ENCODE peak calls at places on chromosome 19, in four cellular contexts. T is GM23338, G is MM.1S, M is neural progenitor cell. H is an unnamed sample.

GRCh38 chr19:11639602-11640471 is 42.6 kb downstream of the ZNF627 start:
- DNase-seq in T (peak), M (peak), G (peak), H (peak)

GRCh38 chr19:54207908-54208783 is 7.5 kb downstream of the RPS9 start:
- DNase-seq in M (no peak), G (no peak), T (no peak), H (peak)

GRCh38 chr19:30320916-30321315 is 51.3 kb upstream of the ZNF536 start:
- DNase-seq in T (no peak), G (no peak), M (no peak), H (no peak)

GRCh38 chr19:8986296-8986695 is 23.9 kb downstream of the MUC16 start:
- DNase-seq in M (no peak), G (no peak), T (no peak), H (no peak)

GRCh38 chr19:20315543-20315942 is 148.5 kb downstream of the ZNF486 start:
- DNase-seq in T (no peak), G (no peak), M (no peak), H (no peak)

GRCh38 chr19:2810141-2811091 is 9.3 kb upstream of the ZNF554 start:
- DNase-seq in T (no peak), G (no peak), M (no peak), H (no peak)

GRCh38 chr19:1219786-1220451 is 14.3 kb downstream of the STK11 start:
- DNase-seq in G (no peak), T (no peak), M (no peak), H (no peak)

GRCh38 chr19:16801599-16801998 is 27.6 kb upstream of the SIN3B start:
- DNase-seq in T (no peak), G (no peak), M (no peak), H (peak)

GRCh38 chr19:48284891-48285290 is 15.0 kb downstream of the ZNF114 start:
- DNase-seq in G (no peak), T (no peak), M (no peak), H (no peak)

GRCh38 chr19:7979559-7979958 is 25.9 kb downstream of the ELAVL1 start:
- DNase-seq in M (no peak), G (no peak), T (no peak), H (no peak)

GRCh38 chr19:1113278-1113985 is 9.6 kb downstream of the GPX4 start:
- DNase-seq in G (peak), T (peak), M (peak), H (peak)

GRCh38 chr19:34480971-34481821 is at the start of gene WTIP:
- DNase-seq in G (no peak), T (peak), M (peak), H (peak)

GRCh38 chr19:2033115-2033824 is 17.8 kb upstream of the BTBD2 start:
- DNase-seq in T (no peak), M (no peak), G (no peak), H (no peak)

GRCh38 chr19:35846038-35846668 is 6.2 kb downstream of the NPHS1 start:
- DNase-seq in T (peak), G (no peak), M (peak), H (peak)
- TF ChIP-seq EZH2 in T (no peak), G (no peak), M (peak), H (no peak)

GRCh38 chr19:44741841-44742352 is 6.6 kb upstream of the BCL3 start:
- DNase-seq in M (peak), T (no peak), G (no peak), H (peak)
- TF ChIP-seq EZH2phosphoT487 in M (no peak), T (no peak), G (no peak), H (no peak)

DNA sequence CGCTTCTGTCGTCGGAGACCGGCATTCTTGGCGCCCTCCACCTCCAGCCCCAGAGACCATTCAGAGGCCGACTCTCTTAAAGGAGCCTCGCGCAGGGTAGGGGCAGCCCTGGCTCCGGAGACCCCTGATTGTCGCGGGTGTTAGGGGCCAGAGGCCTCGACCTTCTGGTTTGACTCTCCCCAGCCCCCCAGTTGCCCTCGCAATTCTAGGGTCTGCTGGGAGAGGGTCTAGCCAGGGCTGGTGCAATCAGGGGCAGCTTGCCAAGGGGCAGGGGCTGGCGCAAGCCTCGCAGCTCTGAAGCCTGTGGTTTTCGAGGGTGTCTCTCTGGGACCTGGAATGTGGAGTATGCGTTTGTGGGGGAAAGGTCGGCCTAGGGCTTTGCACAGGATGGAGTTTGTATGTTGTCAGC is 1.6 kb upstream of the SLC7A10 start:
- DNase-seq in G (no peak), T (peak), M (no peak), H (no peak)
- TF ChIP-seq EZH2 in G (no peak), T (no peak), M (no peak), H (no peak)

DNA sequence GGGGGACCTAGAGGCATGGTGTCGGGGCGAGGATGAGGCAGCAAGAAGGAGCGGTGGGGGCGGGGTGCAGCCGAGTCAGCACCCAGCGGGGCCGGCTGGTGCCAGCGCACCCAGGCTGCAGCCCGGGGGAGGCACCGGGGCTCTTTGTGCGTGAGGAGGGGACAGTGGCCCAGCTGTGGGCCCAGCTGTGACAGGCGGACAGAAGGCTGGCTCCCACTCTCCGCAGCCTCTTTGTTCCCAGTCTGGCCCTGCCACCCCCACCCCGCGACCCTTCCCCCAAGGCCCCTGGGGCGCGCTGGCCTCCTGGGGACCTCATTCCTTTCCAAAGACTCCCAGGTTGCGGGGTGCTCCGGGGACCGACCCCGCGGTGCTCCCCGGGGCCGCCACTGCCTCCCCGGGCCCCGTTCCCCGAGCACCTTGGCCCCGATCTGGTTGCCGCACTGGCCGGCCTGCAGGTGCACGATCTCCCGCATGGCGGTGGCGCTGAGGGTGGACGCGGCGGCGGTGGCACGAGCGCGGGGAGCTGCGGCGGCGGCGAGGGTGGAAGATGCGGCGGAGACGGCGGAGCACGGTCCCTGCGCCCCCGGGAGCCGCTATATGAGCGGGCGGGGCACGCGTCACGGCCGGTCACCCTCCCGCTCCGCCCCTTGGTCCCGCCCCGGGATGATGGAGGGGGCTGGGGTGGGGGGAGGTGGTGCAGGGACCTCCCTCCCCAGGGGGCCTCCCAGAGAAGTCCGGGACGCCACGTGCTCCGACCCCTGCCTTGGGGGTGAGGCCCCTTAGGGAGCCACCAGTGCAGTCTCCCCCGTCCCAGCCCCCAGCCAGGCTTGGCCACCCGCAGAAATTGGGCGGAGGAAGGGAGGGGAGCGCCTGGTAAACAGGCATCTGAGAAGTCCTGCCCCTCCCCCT is at the start of gene TUBB4A:
- DNase-seq in G (no peak), M (peak), T (peak), H (no peak)
- TF ChIP-seq EZH2phosphoT487 in G (no peak), M (peak), T (no peak), H (no peak)